ENCODE peak calls at places on chromosomes 4 and X, in eight cellular contexts. K, Y, E, G, U, J, M and F are unnamed samples.

GRCh38 chrX:22351966-22352365 is 79.3 kb downstream of the CBLL2 start:
- DNase-seq in K (no peak), Y (no peak), E (no peak), G (no peak), U (no peak), J (no peak), M (no peak), F (no peak)

GRCh38 chr4:73735231-73735630 is 5.1 kb upstream of the CXCL8 start:
- DNase-seq in K (no peak), Y (no peak), E (peak), G (no peak), U (no peak), J (peak), M (no peak), F (no peak)

GRCh38 chr4:154928640-154929257 is 147.7 kb downstream of the RBM46 start:
- DNase-seq in K (no peak), Y (peak), E (peak), G (no peak), U (no peak), J (peak), M (peak), F (peak)

GRCh38 chr4:114481856-114482255 is 116.8 kb upstream of the UGT8 start:
- DNase-seq in K (no peak), Y (no peak), E (no peak), G (no peak), U (no peak), J (no peak), M (no peak), F (no peak)

GRCh38 chrX:129840334-129840733 is 3.4 kb downstream of the ZDHHC9 start:
- DNase-seq in K (no peak), Y (no peak), E (no peak), G (no peak), U (no peak), J (no peak), M (peak), F (no peak)

GRCh38 chrX:149762696-149763614 is 10.9 kb upstream of the HSFX1 start:
- DNase-seq in K (no peak), Y (no peak), E (no peak), G (no peak), U (no peak), J (no peak), M (no peak), F (no peak)

GRCh38 chr4:15078682-15079642 is 76.7 kb downstream of the CPEB2 start:
- DNase-seq in K (no peak), Y (peak), E (no peak), G (no peak), U (no peak), J (no peak), M (no peak), F (no peak)

GRCh38 chrX:38831949-38832348 is 30.7 kb downstream of the MID1IP1 start:
- DNase-seq in K (no peak), Y (no peak), E (no peak), G (no peak), U (no peak), J (no peak), M (no peak), F (no peak)

GRCh38 chr4:7256989-7257810 is 64.9 kb downstream of the SORCS2 start:
- DNase-seq in K (no peak), Y (no peak), E (no peak), G (no peak), U (peak), J (no peak), M (no peak), F (no peak)

GRCh38 chr4:113636438-113636818 is 125.1 kb downstream of the CAMK2D start:
- DNase-seq in K (no peak), Y (no peak), E (no peak), G (no peak), U (no peak), J (no peak), M (peak), F (no peak)

GRCh38 chr4:145044341-145044740 is 53.7 kb downstream of the ANAPC10 start:
- DNase-seq in K (no peak), Y (no peak), E (no peak), G (no peak), U (no peak), J (no peak), M (no peak), F (no peak)

GRCh38 chr4:139763205-139763604 is 97.6 kb downstream of the MGST2 start:
- DNase-seq in K (no peak), Y (no peak), E (no peak), G (no peak), U (no peak), J (no peak), M (peak), F (no peak)

GRCh38 chr4:87216469-87216868 is 3.9 kb downstream of the KLHL8 start:
- DNase-seq in K (no peak), Y (no peak), E (no peak), G (no peak), U (no peak), J (no peak), M (no peak), F (no peak)

GRCh38 chr4:62051332-62051731 is 851.2 kb downstream of the ADGRL3 start:
- DNase-seq in K (no peak), Y (no peak), E (no peak), G (no peak), U (no peak), J (no peak), M (no peak), F (no peak)

GRCh38 chr4:138037716-138038115 is 204.4 kb downstream of the SLC7A11 start:
- DNase-seq in K (no peak), Y (peak), E (peak), G (no peak), U (no peak), J (no peak), M (peak), F (peak)

GRCh38 chrX:10104958-10105658 is 51.7 kb upstream of the CLCN4 start:
- DNase-seq in K (no peak), Y (no peak), E (no peak), G (no peak), U (no peak), J (no peak), M (no peak), F (no peak)

GRCh38 chrX:148049441-148049840 is 68.3 kb downstream of the FMR1NB start:
- DNase-seq in K (no peak), Y (no peak), E (no peak), G (no peak), U (no peak), J (peak), M (peak), F (peak)

GRCh38 chrX:116318672-116319071 is 117.7 kb upstream of the SLC6A14 start:
- DNase-seq in K (no peak), Y (no peak), E (no peak), G (no peak), U (no peak), J (no peak), M (no peak), F (no peak)